ENCODE peak calls at places on chromosomes 11 and 22, in eight cellular contexts. Q, A, I, D, K, C, X and E are unnamed samples.

GRCh38 chr11:82356316-82356715 is 377.3 kb downstream of the FAM181B start:
- DNase-seq in Q (no peak), A (no peak), I (no peak), D (no peak), K (no peak), C (no peak), X (no peak), E (no peak)

GRCh38 chr11:67389477-67389876 is 2.3 kb upstream of the RAD9A start:
- DNase-seq in Q (no peak), A (peak), I (no peak), D (peak), K (no peak), C (no peak), X (no peak), E (no peak)

GRCh38 chr22:50420581-50420980 is 54.3 kb downstream of the SBF1 start:
- DNase-seq in Q (no peak), A (no peak), I (no peak), D (no peak), K (no peak), C (no peak), X (no peak), E (no peak)

GRCh38 chr22:43563571-43563970 is 151.8 kb downstream of the MPPED1 start:
- DNase-seq in Q (no peak), A (no peak), I (no peak), D (no peak), K (no peak), C (no peak), X (no peak), E (no peak)

GRCh38 chr11:2466869-2467694 is 22.3 kb downstream of the KCNQ1 start:
- DNase-seq in Q (no peak), A (no peak), I (no peak), D (peak), K (no peak), C (peak), X (no peak), E (no peak)

GRCh38 chr11:2460540-2461252 is 15.9 kb downstream of the KCNQ1 start:
- DNase-seq in Q (no peak), A (no peak), I (no peak), D (no peak), K (no peak), C (peak), X (no peak), E (no peak)

GRCh38 chr11:73177380-73178091 is 35.4 kb upstream of the FCHSD2 start:
- DNase-seq in Q (no peak), A (peak), I (no peak), D (no peak), K (no peak), C (peak), X (peak), E (no peak)

GRCh38 chr11:65047581-65048422 is 6.8 kb downstream of the SAC3D1 start:
- DNase-seq in Q (peak), A (peak), I (no peak), D (no peak), K (no peak), C (no peak), X (peak), E (no peak)

GRCh38 chr11:45924036-45924915 is 1.8 kb downstream of the LARGE2 start:
- DNase-seq in Q (no peak), A (peak), I (no peak), D (no peak), K (no peak), C (peak), X (no peak), E (no peak)

GRCh38 chr22:17422736-17423343 is 53.6 kb downstream of the CECR2 start:
- DNase-seq in Q (no peak), A (no peak), I (no peak), D (no peak), K (no peak), C (no peak), X (no peak), E (no peak)

GRCh38 chr11:117834068-117834810 is 9.7 kb upstream of the FXYD2 start:
- DNase-seq in Q (no peak), A (no peak), I (no peak), D (no peak), K (no peak), C (no peak), X (no peak), E (no peak)

GRCh38 chr22:44883011-44883421 is 126.8 kb downstream of the PHF21B start:
- DNase-seq in Q (no peak), A (no peak), I (no peak), D (no peak), K (no peak), C (peak), X (no peak), E (no peak)

GRCh38 chr11:71342951-71343827 is 90.8 kb upstream of the SHANK2 start:
- DNase-seq in Q (peak), A (no peak), I (no peak), D (no peak), K (no peak), C (peak), X (no peak), E (no peak)

GRCh38 chr11:72038491-72038890 is 39.8 kb downstream of the IL18BP start:
- DNase-seq in Q (peak), A (peak), I (no peak), D (no peak), K (peak), C (peak), X (peak), E (no peak)

GRCh38 chr11:118892515-118892914 is 8.8 kb downstream of the CXCR5 start:
- DNase-seq in Q (no peak), A (no peak), I (peak), D (peak), K (no peak), C (no peak), X (no peak), E (peak)

GRCh38 chr11:13603661-13604060 is 64.8 kb upstream of the FAR1 start:
- DNase-seq in Q (no peak), A (no peak), I (no peak), D (no peak), K (no peak), C (no peak), X (no peak), E (no peak)

GRCh38 chr22:49197500-49197899 is 630.2 kb downstream of the BRD1 start:
- DNase-seq in Q (no peak), A (no peak), I (no peak), D (no peak), K (no peak), C (peak), X (no peak), E (no peak)

GRCh38 chr11:95084509-95084908 is 5.1 kb upstream of the ENDOD1 start:
- DNase-seq in Q (peak), A (no peak), I (no peak), D (no peak), K (no peak), C (no peak), X (peak), E (peak)

GRCh38 chr11:2122907-2123627 is 16.1 kb downstream of the IGF2 start:
- DNase-seq in Q (no peak), A (no peak), I (no peak), D (no peak), K (no peak), C (peak), X (no peak), E (no peak)

GRCh38 chr11:69355346-69355940 is 61.5 kb downstream of the MYEOV start:
- DNase-seq in Q (no peak), A (no peak), I (no peak), D (no peak), K (no peak), C (peak), X (no peak), E (no peak)

GRCh38 chr22:29369460-29369859 is 18.9 kb downstream of the AP1B1 start:
- DNase-seq in Q (peak), A (peak), I (no peak), D (no peak), K (peak), C (peak), X (peak), E (no peak)

GRCh38 chr11:3104961-3105790 is 48.0 kb upstream of the CARS1 start:
- DNase-seq in Q (no peak), A (no peak), I (no peak), D (no peak), K (no peak), C (peak), X (no peak), E (no peak)

GRCh38 chr11:64285885-64286800 is 495 bp downstream of the GPR137 start:
- DNase-seq in Q (no peak), A (no peak), I (peak), D (no peak), K (no peak), C (peak), X (no peak), E (peak)

GRCh38 chr22:44691796-44692661 is 10.0 kb upstream of the PRR5 start:
- DNase-seq in Q (no peak), A (no peak), I (no peak), D (no peak), K (no peak), C (no peak), X (no peak), E (no peak)

GRCh38 chr11:122745111-122745510 is 89.6 kb downstream of the UBASH3B start:
- DNase-seq in Q (no peak), A (no peak), I (no peak), D (no peak), K (no peak), C (no peak), X (no peak), E (no peak)

GRCh38 chr22:47929073-47929472 is 1166.6 kb downstream of the TBC1D22A start:
- DNase-seq in Q (no peak), A (no peak), I (peak), D (no peak), K (no peak), C (no peak), X (no peak), E (no peak)